ENCODE peak calls at places on chromosomes 16 and 17, in ten cellular contexts. One of them, this sample, is unnamed. For H3K27me3, the result is how much of the 10 kb centered on the place peaks cover.

GRCh38 chr17:39069114-39069756 is 82.2 kb downstream of the PLXDC1 start:
- DNase-seq in heart right ventricle: no peak
- DNase-seq in NT2/D1: no peak
- DNase-seq in H7: peak
- DNase-seq in K562: peak
- DNase-seq in brain microvascular endothelial cell: peak
- DNase-seq in tibial artery: no peak
- DNase-seq in mammary epithelial cell: peak
- DNase-seq in GM12878: no peak
- DNase-seq in osteoblast: peak
- DNase-seq in this sample: peak

GRCh38 chr17:9948967-9949366 is 43.9 kb upstream of the RCVRN start:
- DNase-seq in heart right ventricle: peak
- DNase-seq in NT2/D1: no peak
- DNase-seq in H7: no peak
- DNase-seq in K562: no peak
- DNase-seq in brain microvascular endothelial cell: no peak
- DNase-seq in tibial artery: no peak
- DNase-seq in mammary epithelial cell: no peak
- DNase-seq in GM12878: no peak
- DNase-seq in osteoblast: no peak
- DNase-seq in this sample: no peak

GRCh38 chr17:59121901-59122480 is 15.3 kb upstream of the TRIM37 start:
- DNase-seq in heart right ventricle: no peak
- DNase-seq in NT2/D1: no peak
- DNase-seq in H7: no peak
- DNase-seq in K562: no peak
- DNase-seq in brain microvascular endothelial cell: no peak
- DNase-seq in tibial artery: no peak
- DNase-seq in mammary epithelial cell: peak
- DNase-seq in GM12878: no peak
- DNase-seq in osteoblast: no peak
- DNase-seq in this sample: peak

GRCh38 chr17:68418876-68419275 is 38.4 kb downstream of the WIPI1 start:
- DNase-seq in heart right ventricle: no peak
- DNase-seq in NT2/D1: no peak
- DNase-seq in H7: no peak
- DNase-seq in K562: no peak
- DNase-seq in brain microvascular endothelial cell: no peak
- DNase-seq in tibial artery: no peak
- DNase-seq in mammary epithelial cell: no peak
- DNase-seq in GM12878: no peak
- DNase-seq in osteoblast: no peak
- DNase-seq in this sample: no peak

GRCh38 chr16:69563605-69564580 is 1.9 kb upstream of the NFAT5 start:
- DNase-seq in heart right ventricle: no peak
- DNase-seq in NT2/D1: peak
- DNase-seq in H7: peak
- DNase-seq in K562: peak
- DNase-seq in brain microvascular endothelial cell: peak
- DNase-seq in tibial artery: no peak
- DNase-seq in mammary epithelial cell: peak
- DNase-seq in GM12878: peak
- DNase-seq in osteoblast: no peak
- DNase-seq in this sample: peak

GRCh38 chr17:1001640-1002411 is 4.9 kb downstream of the TIMM22 start:
- DNase-seq in heart right ventricle: no peak
- DNase-seq in NT2/D1: no peak
- DNase-seq in H7: no peak
- DNase-seq in K562: no peak
- DNase-seq in brain microvascular endothelial cell: peak
- DNase-seq in tibial artery: peak
- DNase-seq in mammary epithelial cell: no peak
- DNase-seq in GM12878: no peak
- DNase-seq in osteoblast: peak
- DNase-seq in this sample: no peak

GRCh38 chr17:76252040-76252954 is 12.0 kb upstream of the RNF157 start:
- DNase-seq in heart right ventricle: no peak
- DNase-seq in NT2/D1: no peak
- DNase-seq in H7: no peak
- DNase-seq in K562: no peak
- DNase-seq in brain microvascular endothelial cell: peak
- DNase-seq in tibial artery: peak
- DNase-seq in mammary epithelial cell: peak
- DNase-seq in GM12878: no peak
- DNase-seq in osteoblast: peak
- DNase-seq in this sample: peak

GRCh38 chr17:33056392-33057146 is 64.9 kb downstream of the SPACA3 start:
- DNase-seq in heart right ventricle: no peak
- DNase-seq in NT2/D1: no peak
- DNase-seq in H7: no peak
- DNase-seq in K562: no peak
- DNase-seq in brain microvascular endothelial cell: no peak
- DNase-seq in tibial artery: no peak
- DNase-seq in mammary epithelial cell: no peak
- DNase-seq in GM12878: no peak
- DNase-seq in osteoblast: no peak
- DNase-seq in this sample: no peak

GRCh38 chr17:5618511-5618910 is 34.2 kb upstream of the NLRP1 start:
- DNase-seq in heart right ventricle: no peak
- DNase-seq in NT2/D1: no peak
- DNase-seq in H7: no peak
- DNase-seq in K562: peak
- DNase-seq in brain microvascular endothelial cell: no peak
- DNase-seq in tibial artery: no peak
- DNase-seq in mammary epithelial cell: no peak
- DNase-seq in GM12878: no peak
- DNase-seq in osteoblast: no peak
- DNase-seq in this sample: peak

GRCh38 chr16:88759245-88759975 is 25.6 kb downstream of the PIEZO1 start:
- DNase-seq in heart right ventricle: no peak
- DNase-seq in NT2/D1: no peak
- DNase-seq in H7: peak
- DNase-seq in K562: no peak
- DNase-seq in brain microvascular endothelial cell: no peak
- DNase-seq in tibial artery: no peak
- DNase-seq in mammary epithelial cell: no peak
- DNase-seq in GM12878: no peak
- DNase-seq in osteoblast: no peak
- DNase-seq in this sample: no peak

GRCh38 chr17:77726549-77726957 is 231.9 kb upstream of the TNRC6C start:
- DNase-seq in heart right ventricle: no peak
- DNase-seq in NT2/D1: no peak
- DNase-seq in H7: peak
- DNase-seq in K562: no peak
- DNase-seq in brain microvascular endothelial cell: no peak
- DNase-seq in tibial artery: no peak
- DNase-seq in mammary epithelial cell: no peak
- DNase-seq in GM12878: no peak
- DNase-seq in osteoblast: no peak
- DNase-seq in this sample: no peak

GRCh38 chr16:70738083-70738977 is 52.5 kb upstream of the MTSS2 start:
- DNase-seq in heart right ventricle: peak
- DNase-seq in NT2/D1: no peak
- DNase-seq in H7: peak
- DNase-seq in K562: peak
- DNase-seq in brain microvascular endothelial cell: peak
- DNase-seq in tibial artery: peak
- DNase-seq in mammary epithelial cell: peak
- DNase-seq in GM12878: no peak
- DNase-seq in osteoblast: peak
- DNase-seq in this sample: peak

GRCh38 chr16:9469512-9469911 is 378.1 kb downstream of the HAPSTR1 start:
- DNase-seq in heart right ventricle: no peak
- DNase-seq in NT2/D1: no peak
- DNase-seq in H7: no peak
- DNase-seq in K562: no peak
- DNase-seq in brain microvascular endothelial cell: no peak
- DNase-seq in tibial artery: no peak
- DNase-seq in mammary epithelial cell: peak
- DNase-seq in GM12878: no peak
- DNase-seq in osteoblast: no peak
- DNase-seq in this sample: peak

GRCh38 chr16:72222503-72222902 is 50.5 kb upstream of the PMFBP1 start:
- DNase-seq in heart right ventricle: no peak
- DNase-seq in NT2/D1: no peak
- DNase-seq in H7: no peak
- DNase-seq in K562: no peak
- DNase-seq in brain microvascular endothelial cell: no peak
- DNase-seq in tibial artery: no peak
- DNase-seq in mammary epithelial cell: no peak
- DNase-seq in GM12878: no peak
- DNase-seq in osteoblast: no peak
- DNase-seq in this sample: no peak

GRCh38 chr16:72224260-72224768 is 52.4 kb upstream of the PMFBP1 start:
- DNase-seq in heart right ventricle: no peak
- DNase-seq in NT2/D1: no peak
- DNase-seq in H7: no peak
- DNase-seq in K562: no peak
- DNase-seq in brain microvascular endothelial cell: no peak
- DNase-seq in tibial artery: no peak
- DNase-seq in mammary epithelial cell: peak
- DNase-seq in GM12878: no peak
- DNase-seq in osteoblast: no peak
- DNase-seq in this sample: peak

DNA sequence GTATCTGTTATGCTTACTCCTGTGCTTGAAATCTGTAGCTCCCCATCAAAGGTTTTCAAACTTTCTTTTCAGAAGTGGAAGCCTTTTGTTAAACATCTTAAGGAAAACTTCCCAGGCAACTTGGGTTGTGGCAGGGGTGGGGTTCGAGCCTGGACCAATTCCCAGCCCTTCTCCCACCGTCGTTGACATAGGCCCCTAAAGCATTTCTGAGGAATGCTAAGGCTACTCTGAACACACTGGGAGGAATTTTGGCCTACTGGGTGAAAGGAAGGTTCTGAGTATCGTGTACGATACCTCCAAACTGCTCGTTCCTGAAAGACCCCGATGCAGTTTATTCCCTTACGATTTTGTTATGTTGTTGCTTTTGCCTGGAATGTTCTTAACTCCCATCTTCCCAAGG is 56.1 kb upstream of the PMFBP1 start:
- DNase-seq in heart right ventricle: no peak
- DNase-seq in NT2/D1: peak
- DNase-seq in H7: no peak
- DNase-seq in K562: no peak
- DNase-seq in brain microvascular endothelial cell: no peak
- DNase-seq in tibial artery: no peak
- DNase-seq in mammary epithelial cell: no peak
- DNase-seq in GM12878: no peak
- DNase-seq in osteoblast: no peak
- DNase-seq in this sample: no peak
- H3K4me3 ChIP-seq in heart right ventricle: no peak
- H3K4me3 ChIP-seq in NT2/D1: no peak
- H3K4me3 ChIP-seq in H7: no peak
- H3K4me3 ChIP-seq in K562: no peak
- H3K4me3 ChIP-seq in brain microvascular endothelial cell: no peak
- H3K4me3 ChIP-seq in tibial artery: no peak
- H3K4me3 ChIP-seq in mammary epithelial cell: no peak
- H3K4me3 ChIP-seq in GM12878: no peak
- H3K4me3 ChIP-seq in osteoblast: no peak
- H3K4me3 ChIP-seq in this sample: no peak

DNA sequence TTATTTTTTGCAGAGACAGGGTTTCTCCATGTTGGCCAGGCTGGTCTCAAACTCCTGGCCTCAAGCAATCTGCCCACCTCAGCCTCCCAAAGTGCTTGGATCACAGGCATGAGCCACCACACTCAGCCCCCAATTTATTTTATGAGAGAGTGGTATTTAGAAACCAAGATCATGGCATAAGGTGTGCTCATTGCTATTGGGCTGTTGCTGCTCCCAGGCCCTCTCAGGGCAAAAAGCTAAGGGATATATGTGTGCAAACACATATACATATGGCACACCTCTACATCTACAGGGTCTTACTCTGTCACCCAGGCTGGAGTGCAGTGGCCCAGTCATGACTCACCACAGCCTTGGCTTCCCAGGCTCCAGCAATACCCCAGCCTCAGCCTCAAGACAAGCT is 15.0 kb upstream of the CMTM4 start:
- DNase-seq in heart right ventricle: no peak
- DNase-seq in NT2/D1: no peak
- DNase-seq in H7: no peak
- DNase-seq in K562: no peak
- DNase-seq in brain microvascular endothelial cell: no peak
- DNase-seq in tibial artery: no peak
- DNase-seq in mammary epithelial cell: no peak
- DNase-seq in GM12878: no peak
- DNase-seq in osteoblast: no peak
- DNase-seq in this sample: no peak
- H3K27me3 ChIP-seq in heart right ventricle: under half
- H3K27me3 ChIP-seq in NT2/D1: under half
- H3K27me3 ChIP-seq in H7: under half
- H3K27me3 ChIP-seq in K562: under half
- H3K27me3 ChIP-seq in brain microvascular endothelial cell: under half
- H3K27me3 ChIP-seq in tibial artery: under half
- H3K27me3 ChIP-seq in mammary epithelial cell: under half
- H3K27me3 ChIP-seq in GM12878: under half
- H3K27me3 ChIP-seq in osteoblast: under half
- H3K27me3 ChIP-seq in this sample: under half

GRCh38 chr16:79601092-79601977 is 798 bp upstream of the MAF start:
- DNase-seq in heart right ventricle: peak
- DNase-seq in NT2/D1: no peak
- DNase-seq in H7: peak
- DNase-seq in K562: no peak
- DNase-seq in brain microvascular endothelial cell: peak
- DNase-seq in tibial artery: peak
- DNase-seq in mammary epithelial cell: no peak
- DNase-seq in GM12878: no peak
- DNase-seq in osteoblast: peak
- DNase-seq in this sample: peak
- H3K4me3 ChIP-seq in heart right ventricle: peak
- H3K4me3 ChIP-seq in NT2/D1: peak
- H3K4me3 ChIP-seq in H7: peak
- H3K4me3 ChIP-seq in K562: no peak
- H3K4me3 ChIP-seq in brain microvascular endothelial cell: peak
- H3K4me3 ChIP-seq in tibial artery: peak
- H3K4me3 ChIP-seq in mammary epithelial cell: peak
- H3K4me3 ChIP-seq in GM12878: no peak
- H3K4me3 ChIP-seq in osteoblast: peak
- H3K4me3 ChIP-seq in this sample: peak

DNA sequence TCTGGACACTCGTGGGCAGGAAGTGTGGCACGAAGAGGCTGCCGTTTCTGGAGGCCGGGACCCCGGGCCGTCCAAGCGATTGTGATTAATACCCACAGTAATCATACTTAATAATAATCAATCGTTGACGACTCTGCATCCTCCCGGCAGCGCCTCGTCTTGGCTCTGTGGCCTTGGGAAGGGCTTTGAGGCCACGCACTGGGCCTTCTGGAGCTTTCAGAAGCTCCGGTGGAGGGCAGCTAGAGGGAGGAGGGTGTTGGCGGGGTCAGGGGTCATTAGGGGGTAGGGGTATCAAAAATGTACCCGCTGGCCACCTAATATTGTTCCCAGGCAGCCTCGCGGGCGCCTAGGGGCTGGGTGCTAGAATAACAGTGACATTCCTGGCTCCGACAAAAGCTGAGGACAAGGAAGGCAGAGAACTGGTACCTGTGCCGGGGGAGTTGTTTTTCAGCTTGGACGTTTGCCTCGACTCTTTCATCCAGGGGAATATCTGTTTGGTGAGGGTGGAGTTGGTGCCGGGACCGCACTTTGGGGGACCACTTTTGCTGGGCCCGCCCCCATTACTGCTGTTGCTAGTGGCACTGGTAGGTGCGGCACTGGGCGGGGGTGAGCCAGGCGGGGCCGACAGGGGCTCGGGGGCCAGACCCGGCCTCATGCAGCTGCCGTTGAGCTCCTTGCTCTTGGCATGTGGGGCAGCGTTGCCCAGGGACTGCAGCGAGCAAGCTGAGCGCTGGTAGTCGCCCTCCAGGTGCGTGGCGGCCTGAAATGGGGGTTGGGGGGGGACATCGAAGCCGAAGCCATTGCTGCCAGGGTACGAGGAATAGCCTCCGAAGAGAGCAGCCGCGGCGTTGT is 6.9 kb upstream of the HOXB2 start:
- DNase-seq in heart right ventricle: no peak
- DNase-seq in NT2/D1: no peak
- DNase-seq in H7: peak
- DNase-seq in K562: no peak
- DNase-seq in brain microvascular endothelial cell: no peak
- DNase-seq in tibial artery: no peak
- DNase-seq in mammary epithelial cell: peak
- DNase-seq in GM12878: no peak
- DNase-seq in osteoblast: no peak
- DNase-seq in this sample: no peak
- H3K27me3 ChIP-seq in heart right ventricle: half or more
- H3K27me3 ChIP-seq in NT2/D1: half or more
- H3K27me3 ChIP-seq in H7: half or more
- H3K27me3 ChIP-seq in K562: under half
- H3K27me3 ChIP-seq in brain microvascular endothelial cell: half or more
- H3K27me3 ChIP-seq in tibial artery: under half
- H3K27me3 ChIP-seq in mammary epithelial cell: under half
- H3K27me3 ChIP-seq in GM12878: under half
- H3K27me3 ChIP-seq in osteoblast: half or more
- H3K27me3 ChIP-seq in this sample: half or more